ENCODE peak calls at places on chromosome 14, in ten cellular contexts. Y is adrenal gland; P is effector memory CD4-positive, alpha-beta T cell; G is left ventricle myocardium inferior; T is tibial nerve; F is GM23338; D is Karpas-422; M is heart left ventricle; O is foreskin keratinocyte; B is hepatocyte. W is an unnamed sample. For H3K4me1, the result is how much of the 10 kb centered on the place peaks cover.

GRCh38 chr14:99043756-99044155 is 228.2 kb downstream of the BCL11B start:
- DNase-seq in Y (no peak), P (no peak), G (no peak), T (no peak), F (no peak), D (no peak), M (no peak), O (no peak), B (no peak), W (peak)

GRCh38 chr14:90828642-90829487 is 12.6 kb upstream of the TTC7B start:
- DNase-seq in Y (peak), P (no peak), G (no peak), T (no peak), F (no peak), D (no peak), M (no peak), O (no peak), B (no peak), W (no peak)

GRCh38 chr14:71193663-71194062 is 286.4 kb downstream of the PCNX1 start:
- DNase-seq in Y (no peak), P (no peak), G (no peak), T (no peak), F (peak), D (no peak), M (no peak), O (no peak), B (no peak), W (peak)

GRCh38 chr14:80638620-80639215 is 302.8 kb downstream of the CEP128 start:
- DNase-seq in Y (no peak), P (no peak), G (no peak), T (no peak), F (no peak), D (no peak), M (no peak), O (peak), B (no peak), W (no peak)

GRCh38 chr14:72501439-72501838 is 392.5 kb downstream of the DPF3 start:
- DNase-seq in Y (no peak), P (no peak), G (no peak), T (no peak), F (no peak), D (no peak), M (no peak), O (no peak), B (no peak), W (no peak)

GRCh38 chr14:104105822-104106470 is 20.4 kb downstream of the ASPG start:
- DNase-seq in Y (no peak), P (no peak), G (peak), T (no peak), F (no peak), D (no peak), M (peak), O (no peak), B (no peak), W (no peak)

GRCh38 chr14:51546099-51546498 is 105.6 kb upstream of the FRMD6 start:
- DNase-seq in Y (no peak), P (no peak), G (no peak), T (no peak), F (no peak), D (no peak), M (no peak), O (no peak), B (no peak), W (no peak)

GRCh38 chr14:94773682-94774211 is 3.8 kb upstream of the GSC start:
- DNase-seq in Y (no peak), P (no peak), G (no peak), T (no peak), F (peak), D (no peak), M (no peak), O (no peak), B (no peak), W (peak)

GRCh38 chr14:101556566-101557320 is 4.6 kb upstream of the DIO3 start:
- DNase-seq in Y (no peak), P (no peak), G (no peak), T (no peak), F (no peak), D (no peak), M (no peak), O (no peak), B (no peak), W (no peak)

GRCh38 chr14:102775855-102776760 is 1.1 kb upstream of the TRAF3 start:
- DNase-seq in Y (peak), P (no peak), G (no peak), T (no peak), F (peak), D (peak), M (no peak), O (peak), B (peak), W (peak)

GRCh38 chr14:72559227-72559626 is 334.7 kb downstream of the DPF3 start:
- DNase-seq in Y (no peak), P (no peak), G (no peak), T (no peak), F (no peak), D (no peak), M (no peak), O (peak), B (no peak), W (peak)

GRCh38 chr14:99270491-99271287 is 1.3 kb downstream of the BCL11B start:
- DNase-seq in Y (no peak), P (no peak), G (no peak), T (no peak), F (peak), D (no peak), M (no peak), O (no peak), B (peak), W (peak)

GRCh38 chr14:80658733-80659132 is 282.8 kb downstream of the CEP128 start:
- DNase-seq in Y (no peak), P (no peak), G (no peak), T (no peak), F (no peak), D (no peak), M (no peak), O (no peak), B (no peak), W (no peak)

GRCh38 chr14:58631720-58632119 is 6.0 kb upstream of the DACT1 start:
- DNase-seq in Y (no peak), P (no peak), G (no peak), T (no peak), F (no peak), D (no peak), M (no peak), O (no peak), B (no peak), W (peak)
- H3K4me1 ChIP-seq in Y (under half), P (under half), G (under half), T (under half), F (half or more), D (under half), M (under half), O (under half), B (under half), W (under half)

GRCh38 chr14:96823652-96824051 is 26.5 kb downstream of the VRK1 start:
- DNase-seq in Y (no peak), P (no peak), G (no peak), T (no peak), F (no peak), D (no peak), M (no peak), O (no peak), B (no peak), W (no peak)
- H3K27ac ChIP-seq in Y (no peak), P (no peak), G (no peak), T (no peak), F (no peak), D (no peak), M (no peak), O (peak), B (no peak), W (no peak)

GRCh38 chr14:68628605-68629310 is 164.1 kb downstream of the ZFP36L1 start:
- DNase-seq in Y (no peak), P (peak), G (no peak), T (no peak), F (peak), D (no peak), M (no peak), O (peak), B (peak), W (peak)
- H3K4me1 ChIP-seq in Y (under half), P (under half), G (under half), T (half or more), F (under half), D (under half), M (under half), O (under half), B (under half), W (under half)

GRCh38 chr14:92546347-92547053 is 32.9 kb downstream of the RIN3 start:
- DNase-seq in Y (peak), P (no peak), G (no peak), T (no peak), F (no peak), D (no peak), M (no peak), O (no peak), B (no peak), W (no peak)
- H3K27ac ChIP-seq in Y (peak), P (no peak), G (no peak), T (no peak), F (no peak), D (no peak), M (no peak), O (no peak), B (no peak), W (no peak)

GRCh38 chr14:77031680-77032482 is 3.4 kb upstream of the IRF2BPL start:
- DNase-seq in Y (peak), P (no peak), G (no peak), T (no peak), F (no peak), D (no peak), M (peak), O (no peak), B (peak), W (no peak)

GRCh38 chr14:77035267-77035666 is 6.8 kb upstream of the IRF2BPL start:
- DNase-seq in Y (no peak), P (no peak), G (no peak), T (no peak), F (no peak), D (no peak), M (no peak), O (no peak), B (no peak), W (no peak)

GRCh38 chr14:77032483-77032853 is 4.0 kb upstream of the IRF2BPL start:
- DNase-seq in Y (peak), P (no peak), G (no peak), T (no peak), F (peak), D (no peak), M (no peak), O (no peak), B (no peak), W (no peak)

GRCh38 chr14:77032854-77033621 is 4.5 kb upstream of the IRF2BPL start:
- DNase-seq in Y (peak), P (peak), G (peak), T (peak), F (peak), D (peak), M (peak), O (peak), B (peak), W (peak)

GRCh38 chr14:77033622-77034521 is 5.4 kb upstream of the IRF2BPL start:
- DNase-seq in Y (peak), P (peak), G (peak), T (peak), F (peak), D (peak), M (peak), O (peak), B (peak), W (peak)
- H3K4me1 ChIP-seq in Y (under half), P (half or more), G (half or more), T (half or more), F (half or more), D (under half), M (half or more), O (under half), B (half or more), W (under half)

GRCh38 chr14:65310568-65310967 is 102.0 kb upstream of the FUT8 start:
- DNase-seq in Y (no peak), P (no peak), G (no peak), T (no peak), F (no peak), D (no peak), M (no peak), O (no peak), B (no peak), W (no peak)

GRCh38 chr14:65304239-65304638 is 108.3 kb upstream of the FUT8 start:
- DNase-seq in Y (no peak), P (no peak), G (no peak), T (no peak), F (no peak), D (no peak), M (no peak), O (no peak), B (no peak), W (no peak)

GRCh38 chr14:65312859-65313258 is 99.7 kb upstream of the FUT8 start:
- DNase-seq in Y (no peak), P (no peak), G (no peak), T (no peak), F (peak), D (no peak), M (no peak), O (no peak), B (no peak), W (no peak)

GRCh38 chr14:65304963-65305362 is 107.6 kb upstream of the FUT8 start:
- DNase-seq in Y (no peak), P (no peak), G (no peak), T (no peak), F (no peak), D (no peak), M (no peak), O (no peak), B (no peak), W (no peak)

GRCh38 chr14:65308536-65308935 is 104.0 kb upstream of the FUT8 start:
- DNase-seq in Y (no peak), P (no peak), G (no peak), T (no peak), F (no peak), D (no peak), M (no peak), O (no peak), B (no peak), W (no peak)
- H3K27ac ChIP-seq in Y (no peak), P (no peak), G (no peak), T (no peak), F (no peak), D (no peak), M (no peak), O (no peak), B (no peak), W (no peak)

W was measured in endodermal cell.